ENCODE peak calls at places on chromosomes 4 and X, in seven cellular contexts. One of them, this sample, is unnamed.

GRCh38 chr4:92091335-92091734 is 212.4 kb upstream of the GRID2 start:
- DNase-seq in pancreas: no peak
- DNase-seq in CD14-positive monocyte: no peak
- DNase-seq in left lung: no peak
- DNase-seq in epithelial cell of esophagus: no peak
- DNase-seq in choroid plexus epithelial cell: peak
- DNase-seq in psoas muscle: no peak
- DNase-seq in this sample: no peak

GRCh38 chrX:153595387-153595786 is 3.6 kb downstream of the CCNQ start:
- DNase-seq in left lung: peak
- DNase-seq in pancreas: no peak
- DNase-seq in epithelial cell of esophagus: no peak
- DNase-seq in psoas muscle: no peak
- DNase-seq in CD14-positive monocyte: no peak
- DNase-seq in choroid plexus epithelial cell: no peak
- DNase-seq in this sample: no peak

GRCh38 chr4:154312246-154312645 is 179.4 kb downstream of the DCHS2 start:
- DNase-seq in psoas muscle: no peak
- DNase-seq in CD14-positive monocyte: no peak
- DNase-seq in pancreas: no peak
- DNase-seq in epithelial cell of esophagus: no peak
- DNase-seq in left lung: no peak
- DNase-seq in choroid plexus epithelial cell: no peak
- DNase-seq in this sample: no peak

GRCh38 chr4:125187221-125187620 is 127.5 kb upstream of the FAT4 start:
- DNase-seq in epithelial cell of esophagus: peak
- DNase-seq in left lung: no peak
- DNase-seq in psoas muscle: no peak
- DNase-seq in pancreas: no peak
- DNase-seq in choroid plexus epithelial cell: peak
- DNase-seq in CD14-positive monocyte: no peak
- DNase-seq in this sample: peak

GRCh38 chrX:153400146-153401132 is 711 bp downstream of the PNMA6E start:
- DNase-seq in left lung: no peak
- DNase-seq in choroid plexus epithelial cell: peak
- DNase-seq in epithelial cell of esophagus: no peak
- DNase-seq in CD14-positive monocyte: peak
- DNase-seq in psoas muscle: peak
- DNase-seq in pancreas: no peak
- DNase-seq in this sample: no peak

GRCh38 chr4:56128231-56128630 is 179.5 kb downstream of the CEP135 start:
- DNase-seq in pancreas: no peak
- DNase-seq in choroid plexus epithelial cell: peak
- DNase-seq in left lung: no peak
- DNase-seq in epithelial cell of esophagus: peak
- DNase-seq in psoas muscle: no peak
- DNase-seq in CD14-positive monocyte: no peak
- DNase-seq in this sample: peak

GRCh38 chrX:135421537-135421931 is 210 bp upstream of the SMIM10L2A start:
- DNase-seq in CD14-positive monocyte: peak
- DNase-seq in epithelial cell of esophagus: peak
- DNase-seq in psoas muscle: peak
- DNase-seq in left lung: peak
- DNase-seq in choroid plexus epithelial cell: peak
- DNase-seq in pancreas: peak
- DNase-seq in this sample: peak

GRCh38 chr4:23382880-23383279 is 507.0 kb downstream of the PPARGC1A start:
- DNase-seq in choroid plexus epithelial cell: peak
- DNase-seq in psoas muscle: no peak
- DNase-seq in left lung: no peak
- DNase-seq in CD14-positive monocyte: no peak
- DNase-seq in epithelial cell of esophagus: peak
- DNase-seq in pancreas: no peak
- DNase-seq in this sample: peak

GRCh38 chrX:3806630-3807029 is 93.2 kb upstream of the PRKX start:
- DNase-seq in left lung: no peak
- DNase-seq in epithelial cell of esophagus: no peak
- DNase-seq in choroid plexus epithelial cell: no peak
- DNase-seq in CD14-positive monocyte: no peak
- DNase-seq in pancreas: no peak
- DNase-seq in psoas muscle: no peak
- DNase-seq in this sample: no peak

GRCh38 chrX:108699368-108699767 is 37.0 kb downstream of the IRS4 start:
- DNase-seq in CD14-positive monocyte: no peak
- DNase-seq in epithelial cell of esophagus: peak
- DNase-seq in left lung: no peak
- DNase-seq in psoas muscle: no peak
- DNase-seq in pancreas: no peak
- DNase-seq in choroid plexus epithelial cell: peak
- DNase-seq in this sample: peak

GRCh38 chr4:154807042-154807630 is 26.1 kb downstream of the RBM46 start:
- DNase-seq in CD14-positive monocyte: no peak
- DNase-seq in psoas muscle: no peak
- DNase-seq in pancreas: no peak
- DNase-seq in left lung: no peak
- DNase-seq in choroid plexus epithelial cell: peak
- DNase-seq in epithelial cell of esophagus: peak
- DNase-seq in this sample: peak

GRCh38 chr4:105182211-105182610 is 35.5 kb downstream of the TET2 start:
- DNase-seq in pancreas: no peak
- DNase-seq in CD14-positive monocyte: no peak
- DNase-seq in psoas muscle: no peak
- DNase-seq in epithelial cell of esophagus: peak
- DNase-seq in left lung: no peak
- DNase-seq in choroid plexus epithelial cell: no peak
- DNase-seq in this sample: no peak

GRCh38 chr4:66108898-66109297 is 438.6 kb upstream of the EPHA5 start:
- DNase-seq in epithelial cell of esophagus: no peak
- DNase-seq in CD14-positive monocyte: no peak
- DNase-seq in psoas muscle: no peak
- DNase-seq in pancreas: no peak
- DNase-seq in choroid plexus epithelial cell: peak
- DNase-seq in left lung: no peak
- DNase-seq in this sample: no peak

GRCh38 chr4:122602277-122603142 is 18.4 kb downstream of the IL21 start:
- DNase-seq in pancreas: no peak
- DNase-seq in psoas muscle: no peak
- DNase-seq in left lung: no peak
- DNase-seq in epithelial cell of esophagus: peak
- DNase-seq in choroid plexus epithelial cell: peak
- DNase-seq in CD14-positive monocyte: no peak
- DNase-seq in this sample: peak

GRCh38 chr4:55122235-55122634 is 3.2 kb downstream of the KDR start:
- DNase-seq in epithelial cell of esophagus: no peak
- DNase-seq in pancreas: no peak
- DNase-seq in psoas muscle: no peak
- DNase-seq in left lung: no peak
- DNase-seq in choroid plexus epithelial cell: no peak
- DNase-seq in CD14-positive monocyte: no peak
- DNase-seq in this sample: no peak

GRCh38 chr4:101269682-101270081 is 77.6 kb downstream of the PPP3CA start:
- DNase-seq in CD14-positive monocyte: no peak
- DNase-seq in left lung: no peak
- DNase-seq in epithelial cell of esophagus: no peak
- DNase-seq in psoas muscle: no peak
- DNase-seq in pancreas: no peak
- DNase-seq in choroid plexus epithelial cell: no peak
- DNase-seq in this sample: no peak

GRCh38 chrX:40173662-40174593 is 76.2 kb upstream of the BCOR start:
- DNase-seq in pancreas: no peak
- DNase-seq in left lung: peak
- DNase-seq in CD14-positive monocyte: no peak
- DNase-seq in choroid plexus epithelial cell: peak
- DNase-seq in psoas muscle: peak
- DNase-seq in epithelial cell of esophagus: no peak
- DNase-seq in this sample: no peak

GRCh38 chr4:111213520-111213919 is 590.6 kb upstream of the PITX2 start:
- DNase-seq in CD14-positive monocyte: no peak
- DNase-seq in epithelial cell of esophagus: no peak
- DNase-seq in choroid plexus epithelial cell: no peak
- DNase-seq in left lung: no peak
- DNase-seq in pancreas: no peak
- DNase-seq in psoas muscle: no peak
- DNase-seq in this sample: no peak

GRCh38 chrX:9873952-9874351 is 87.7 kb downstream of the SHROOM2 start:
- DNase-seq in psoas muscle: no peak
- DNase-seq in CD14-positive monocyte: no peak
- DNase-seq in left lung: no peak
- DNase-seq in epithelial cell of esophagus: peak
- DNase-seq in pancreas: no peak
- DNase-seq in choroid plexus epithelial cell: peak
- DNase-seq in this sample: peak

GRCh38 chrX:134443020-134443419 is 16.9 kb upstream of the HPRT1 start:
- DNase-seq in CD14-positive monocyte: no peak
- DNase-seq in left lung: no peak
- DNase-seq in epithelial cell of esophagus: no peak
- DNase-seq in pancreas: no peak
- DNase-seq in choroid plexus epithelial cell: no peak
- DNase-seq in psoas muscle: no peak
- DNase-seq in this sample: no peak

GRCh38 chrX:9878141-9878875 is 88.8 kb upstream of the CLDN34 start:
- DNase-seq in left lung: no peak
- DNase-seq in epithelial cell of esophagus: no peak
- DNase-seq in CD14-positive monocyte: no peak
- DNase-seq in psoas muscle: no peak
- DNase-seq in pancreas: no peak
- DNase-seq in choroid plexus epithelial cell: no peak
- DNase-seq in this sample: no peak

GRCh38 chrX:38304010-38304409 is 23.3 kb downstream of the RPGR start:
- DNase-seq in psoas muscle: no peak
- DNase-seq in CD14-positive monocyte: no peak
- DNase-seq in pancreas: no peak
- DNase-seq in choroid plexus epithelial cell: peak
- DNase-seq in left lung: no peak
- DNase-seq in epithelial cell of esophagus: peak
- DNase-seq in this sample: peak

GRCh38 chr4:152166567-152166966 is 369.3 kb downstream of the FBXW7 start:
- DNase-seq in psoas muscle: no peak
- DNase-seq in left lung: no peak
- DNase-seq in CD14-positive monocyte: no peak
- DNase-seq in pancreas: no peak
- DNase-seq in epithelial cell of esophagus: peak
- DNase-seq in choroid plexus epithelial cell: peak
- DNase-seq in this sample: no peak

GRCh38 chr4:73676881-73677323 is 56.7 kb upstream of the RASSF6 start:
- DNase-seq in choroid plexus epithelial cell: peak
- DNase-seq in psoas muscle: no peak
- DNase-seq in left lung: no peak
- DNase-seq in pancreas: no peak
- DNase-seq in CD14-positive monocyte: no peak
- DNase-seq in epithelial cell of esophagus: peak
- DNase-seq in this sample: peak

GRCh38 chr4:2648159-2648814 is 107.8 kb downstream of the TNIP2 start:
- DNase-seq in pancreas: no peak
- DNase-seq in left lung: no peak
- DNase-seq in CD14-positive monocyte: no peak
- DNase-seq in psoas muscle: no peak
- DNase-seq in choroid plexus epithelial cell: no peak
- DNase-seq in epithelial cell of esophagus: no peak
- DNase-seq in this sample: no peak

DNA sequence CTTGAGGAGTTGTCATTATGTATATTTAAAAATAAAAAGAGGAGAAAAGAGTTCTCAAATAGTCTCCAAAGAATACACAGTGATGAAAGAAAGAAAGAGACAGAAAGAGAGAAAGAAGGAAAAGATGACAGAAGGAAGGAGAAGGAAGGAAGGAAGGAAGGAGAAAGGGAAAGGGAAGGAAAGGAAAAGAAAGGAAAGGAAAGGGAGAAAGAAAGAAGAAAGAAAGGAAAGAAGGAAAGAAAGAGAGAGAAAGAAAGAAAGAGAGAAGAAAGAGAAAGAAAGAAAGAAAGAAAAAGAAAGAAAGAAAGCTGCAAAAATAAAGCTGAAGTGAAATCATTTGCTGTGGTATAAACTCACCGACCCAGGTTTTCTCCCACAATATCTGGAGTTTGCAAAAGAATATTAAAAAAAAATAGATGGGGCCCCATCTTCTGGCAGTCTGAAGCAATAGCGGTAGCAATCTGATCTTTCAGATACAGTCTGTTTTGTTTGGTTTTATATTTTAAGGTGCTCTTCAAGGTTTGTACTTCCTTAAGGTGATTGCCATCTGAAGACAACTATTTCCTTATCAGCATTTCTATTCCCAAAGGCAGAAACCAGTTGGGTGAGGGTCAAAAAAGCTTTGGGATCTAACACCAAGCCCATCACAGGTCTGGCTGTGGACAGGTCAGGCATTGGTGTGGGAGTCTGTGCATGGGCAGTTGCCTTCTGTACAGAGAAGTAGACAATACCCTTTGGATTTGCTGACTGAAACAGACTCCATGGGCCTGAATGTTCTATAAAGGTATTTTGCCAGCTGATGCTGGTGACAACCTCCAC is 160.4 kb downstream of the CPEB2 start:
- DNase-seq in left lung: no peak
- DNase-seq in epithelial cell of esophagus: peak
- DNase-seq in pancreas: no peak
- DNase-seq in choroid plexus epithelial cell: peak
- DNase-seq in psoas muscle: no peak
- DNase-seq in CD14-positive monocyte: no peak
- DNase-seq in this sample: peak
- TF ChIP-seq CTCF in left lung: peak
- TF ChIP-seq CTCF in epithelial cell of esophagus: peak
- TF ChIP-seq CTCF in pancreas: no peak
- TF ChIP-seq CTCF in choroid plexus epithelial cell: peak
- TF ChIP-seq CTCF in psoas muscle: peak
- TF ChIP-seq CTCF in CD14-positive monocyte: no peak
- TF ChIP-seq CTCF in this sample: peak

GRCh38 chr4:43048570-43048969 is 156.1 kb downstream of the GRXCR1 start:
- DNase-seq in choroid plexus epithelial cell: no peak
- DNase-seq in epithelial cell of esophagus: peak
- DNase-seq in CD14-positive monocyte: no peak
- DNase-seq in psoas muscle: no peak
- DNase-seq in pancreas: no peak
- DNase-seq in left lung: no peak
- DNase-seq in this sample: no peak
- TF ChIP-seq CTCF in choroid plexus epithelial cell: no peak
- TF ChIP-seq CTCF in epithelial cell of esophagus: no peak
- TF ChIP-seq CTCF in CD14-positive monocyte: no peak
- TF ChIP-seq CTCF in psoas muscle: no peak
- TF ChIP-seq CTCF in pancreas: no peak
- TF ChIP-seq CTCF in left lung: no peak
- TF ChIP-seq CTCF in this sample: no peak

GRCh38 chr4:80263541-80264351 is 2.7 kb upstream of the FGF5 start:
- DNase-seq in pancreas: no peak
- DNase-seq in CD14-positive monocyte: no peak
- DNase-seq in left lung: no peak
- DNase-seq in psoas muscle: no peak
- DNase-seq in epithelial cell of esophagus: no peak
- DNase-seq in choroid plexus epithelial cell: no peak
- DNase-seq in this sample: no peak
- TF ChIP-seq CTCF in pancreas: no peak
- TF ChIP-seq CTCF in CD14-positive monocyte: no peak
- TF ChIP-seq CTCF in left lung: no peak
- TF ChIP-seq CTCF in psoas muscle: no peak
- TF ChIP-seq CTCF in epithelial cell of esophagus: no peak
- TF ChIP-seq CTCF in choroid plexus epithelial cell: peak
- TF ChIP-seq CTCF in this sample: no peak

DNA sequence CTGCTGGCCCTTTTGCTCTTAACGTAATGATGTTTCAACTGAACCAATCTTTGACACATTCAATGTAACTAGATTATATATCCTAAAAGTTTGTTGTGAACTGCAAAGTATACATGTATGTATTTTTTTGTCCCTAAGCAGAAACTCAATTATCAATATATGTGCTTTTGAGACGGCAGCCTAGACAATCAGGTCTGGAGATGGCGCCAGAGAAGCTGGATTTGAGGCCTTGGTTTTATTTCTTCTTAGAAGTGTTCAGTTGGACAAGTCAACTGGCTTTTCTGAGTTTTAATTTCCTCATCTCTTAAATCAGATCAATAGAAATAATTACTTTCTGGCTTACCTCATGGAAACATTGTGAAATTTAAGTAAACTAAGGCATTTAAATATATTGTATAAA is 62.5 kb downstream of the DCAF8L1 start:
- DNase-seq in pancreas: no peak
- DNase-seq in left lung: no peak
- DNase-seq in CD14-positive monocyte: no peak
- DNase-seq in epithelial cell of esophagus: peak
- DNase-seq in psoas muscle: no peak
- DNase-seq in choroid plexus epithelial cell: peak
- DNase-seq in this sample: peak
- TF ChIP-seq CTCF in pancreas: no peak
- TF ChIP-seq CTCF in left lung: no peak
- TF ChIP-seq CTCF in CD14-positive monocyte: no peak
- TF ChIP-seq CTCF in epithelial cell of esophagus: peak
- TF ChIP-seq CTCF in psoas muscle: no peak
- TF ChIP-seq CTCF in choroid plexus epithelial cell: peak
- TF ChIP-seq CTCF in this sample: no peak

This sample was measured in astrocyte of the spinal cord.